ENCODE peak calls at places on chromosomes 5 and 9, in six cellular contexts. One of them, this sample, is unnamed.

GRCh38 chr9:126051446-126052130 is 275.0 kb upstream of the MVB12B start:
- DNase-seq in colonic mucosa: no peak
- DNase-seq in GM18507: no peak
- DNase-seq in NCI-H526: no peak
- DNase-seq in LoVo: no peak
- DNase-seq in retina: no peak
- DNase-seq in this sample: no peak

GRCh38 chr5:1894243-1894642 is 11.5 kb upstream of the IRX4 start:
- DNase-seq in colonic mucosa: no peak
- DNase-seq in retina: no peak
- DNase-seq in LoVo: no peak
- DNase-seq in GM18507: no peak
- DNase-seq in NCI-H526: no peak
- DNase-seq in this sample: no peak

GRCh38 chr9:123194023-123194422 is 74.4 kb downstream of the STRBP start:
- DNase-seq in GM18507: no peak
- DNase-seq in retina: no peak
- DNase-seq in colonic mucosa: no peak
- DNase-seq in LoVo: no peak
- DNase-seq in NCI-H526: no peak
- DNase-seq in this sample: no peak

GRCh38 chr9:137233143-137233980 is 2.7 kb downstream of the SLC34A3 start:
- DNase-seq in GM18507: no peak
- DNase-seq in retina: no peak
- DNase-seq in LoVo: no peak
- DNase-seq in NCI-H526: no peak
- DNase-seq in colonic mucosa: no peak
- DNase-seq in this sample: no peak

GRCh38 chr5:171462136-171462927 is 42.9 kb downstream of the FGF18 start:
- DNase-seq in LoVo: no peak
- DNase-seq in GM18507: no peak
- DNase-seq in NCI-H526: no peak
- DNase-seq in colonic mucosa: no peak
- DNase-seq in retina: no peak
- DNase-seq in this sample: peak; percentile 92

GRCh38 chr5:73411927-73412596 is 36.5 kb downstream of the FOXD1 start:
- DNase-seq in NCI-H526: no peak
- DNase-seq in retina: no peak
- DNase-seq in GM18507: no peak
- DNase-seq in colonic mucosa: no peak
- DNase-seq in LoVo: no peak
- DNase-seq in this sample: no peak

GRCh38 chr5:151553130-151553670 is 37.9 kb downstream of the FAT2 start:
- DNase-seq in colonic mucosa: no peak
- DNase-seq in GM18507: no peak
- DNase-seq in NCI-H526: no peak
- DNase-seq in retina: no peak
- DNase-seq in LoVo: no peak
- DNase-seq in this sample: no peak

GRCh38 chr9:134173127-134174072 is 9.0 kb upstream of the RNU6ATAC start:
- DNase-seq in colonic mucosa: no peak
- DNase-seq in LoVo: no peak
- DNase-seq in NCI-H526: no peak
- DNase-seq in retina: no peak
- DNase-seq in GM18507: no peak
- DNase-seq in this sample: no peak

GRCh38 chr5:112865128-112865527 is 4.0 kb downstream of the SRP19 start:
- DNase-seq in retina: no peak
- DNase-seq in GM18507: no peak
- DNase-seq in LoVo: no peak
- DNase-seq in colonic mucosa: no peak
- DNase-seq in NCI-H526: no peak
- DNase-seq in this sample: no peak

GRCh38 chr9:31605164-31605563 is 779.3 kb upstream of the ACO1 start:
- DNase-seq in NCI-H526: no peak
- DNase-seq in GM18507: no peak
- DNase-seq in colonic mucosa: no peak
- DNase-seq in LoVo: no peak
- DNase-seq in retina: no peak
- DNase-seq in this sample: no peak

GRCh38 chr5:131375351-131375750 is 111.5 kb downstream of the CDC42SE2 start:
- DNase-seq in colonic mucosa: no peak
- DNase-seq in LoVo: no peak
- DNase-seq in GM18507: no peak
- DNase-seq in retina: no peak
- DNase-seq in NCI-H526: no peak
- DNase-seq in this sample: no peak

GRCh38 chr5:106418196-106418595 is 1252.5 kb downstream of the EFNA5 start:
- DNase-seq in GM18507: no peak
- DNase-seq in colonic mucosa: no peak
- DNase-seq in retina: no peak
- DNase-seq in LoVo: no peak
- DNase-seq in NCI-H526: no peak
- DNase-seq in this sample: no peak

GRCh38 chr5:170524576-170524975 is 20.8 kb downstream of the KCNIP1 start:
- DNase-seq in retina: no peak
- DNase-seq in colonic mucosa: no peak
- DNase-seq in GM18507: no peak
- DNase-seq in LoVo: no peak
- DNase-seq in NCI-H526: no peak
- DNase-seq in this sample: no peak

GRCh38 chr5:59917121-59917520 is 23.6 kb upstream of the PDE4D start:
- DNase-seq in colonic mucosa: no peak
- DNase-seq in retina: no peak
- DNase-seq in GM18507: no peak
- DNase-seq in LoVo: no peak
- DNase-seq in NCI-H526: no peak
- DNase-seq in this sample: no peak

This sample was measured in endodermal cell.